ENCODE peak calls at places on chromosomes 4 and X, in five cellular contexts. One of them, this sample, is unnamed.

GRCh38 chrX:153598541-153599191 is at the start of gene CCNQ:
- DNase-seq in GM20000: peak
- DNase-seq in neural crest cell: no peak
- DNase-seq in foreskin fibroblast: peak
- DNase-seq in cardiac muscle cell: peak
- DNase-seq in this sample: peak

GRCh38 chrX:115233497-115234219 is at the start of gene LRCH2:
- DNase-seq in cardiac muscle cell: peak
- DNase-seq in neural crest cell: peak
- DNase-seq in foreskin fibroblast: peak
- DNase-seq in GM20000: no peak
- DNase-seq in this sample: peak

GRCh38 chr4:8278421-8279287 is 9.1 kb downstream of the HTRA3 start:
- DNase-seq in GM20000: no peak
- DNase-seq in neural crest cell: no peak
- DNase-seq in foreskin fibroblast: peak
- DNase-seq in cardiac muscle cell: no peak
- DNase-seq in this sample: no peak

GRCh38 chr4:102616661-102617060 is 115.5 kb downstream of the NFKB1 start:
- DNase-seq in GM20000: no peak
- DNase-seq in neural crest cell: no peak
- DNase-seq in foreskin fibroblast: no peak
- DNase-seq in cardiac muscle cell: no peak
- DNase-seq in this sample: no peak

GRCh38 chrX:133417364-133417763 is 2.1 kb upstream of the GPC4 start:
- DNase-seq in cardiac muscle cell: no peak
- DNase-seq in GM20000: no peak
- DNase-seq in foreskin fibroblast: no peak
- DNase-seq in neural crest cell: no peak
- DNase-seq in this sample: no peak

GRCh38 chr4:100516225-100516624 is 1.6 kb downstream of the EMCN start:
- DNase-seq in GM20000: no peak
- DNase-seq in neural crest cell: no peak
- DNase-seq in foreskin fibroblast: no peak
- DNase-seq in cardiac muscle cell: no peak
- DNase-seq in this sample: no peak

GRCh38 chrX:30831082-30831481 is 58.0 kb downstream of the TAB3 start:
- DNase-seq in neural crest cell: no peak
- DNase-seq in GM20000: peak
- DNase-seq in foreskin fibroblast: no peak
- DNase-seq in cardiac muscle cell: no peak
- DNase-seq in this sample: no peak

GRCh38 chr4:68906238-68907137 is 45.1 kb downstream of the UGT2A3 start:
- DNase-seq in cardiac muscle cell: no peak
- DNase-seq in GM20000: no peak
- DNase-seq in neural crest cell: no peak
- DNase-seq in foreskin fibroblast: no peak
- DNase-seq in this sample: no peak

GRCh38 chr4:56958111-56958517 is 19.3 kb downstream of the NOA1 start:
- DNase-seq in cardiac muscle cell: no peak
- DNase-seq in GM20000: no peak
- DNase-seq in neural crest cell: no peak
- DNase-seq in foreskin fibroblast: peak
- DNase-seq in this sample: peak

GRCh38 chr4:61911313-61911756 is 711.2 kb downstream of the ADGRL3 start:
- DNase-seq in cardiac muscle cell: no peak
- DNase-seq in GM20000: no peak
- DNase-seq in neural crest cell: no peak
- DNase-seq in foreskin fibroblast: no peak
- DNase-seq in this sample: no peak

GRCh38 chrX:7074135-7074907 is 73.2 kb upstream of the STS start:
- DNase-seq in cardiac muscle cell: no peak
- DNase-seq in foreskin fibroblast: no peak
- DNase-seq in neural crest cell: no peak
- DNase-seq in GM20000: no peak
- DNase-seq in this sample: no peak
- TF ChIP-seq CTCF in cardiac muscle cell: peak
- TF ChIP-seq CTCF in foreskin fibroblast: no peak
- TF ChIP-seq CTCF in neural crest cell: peak
- TF ChIP-seq CTCF in GM20000: no peak
- TF ChIP-seq CTCF in this sample: no peak

DNA sequence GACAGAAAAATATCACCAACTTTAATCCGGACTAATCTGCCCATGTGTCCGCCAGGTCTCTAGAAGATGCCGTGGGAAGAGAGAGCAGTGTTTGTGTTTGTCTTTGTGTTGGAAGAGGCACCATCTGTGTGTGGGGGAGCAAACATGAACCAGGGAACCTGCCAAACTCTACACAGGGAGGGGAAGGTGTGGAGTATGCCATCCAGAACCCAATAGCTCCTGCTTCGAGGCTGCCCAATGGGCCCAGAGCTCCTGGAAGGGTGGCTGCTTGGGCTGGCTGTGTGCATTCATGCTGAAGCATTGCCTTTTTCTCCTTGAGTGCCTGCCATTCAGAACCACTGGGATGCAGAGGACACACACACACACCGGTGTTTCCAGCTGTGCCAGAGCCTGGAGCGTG is 536.2 kb downstream of the MID1IP1 start:
- DNase-seq in cardiac muscle cell: no peak
- DNase-seq in GM20000: no peak
- DNase-seq in foreskin fibroblast: no peak
- DNase-seq in neural crest cell: no peak
- DNase-seq in this sample: no peak
- TF ChIP-seq CTCF in cardiac muscle cell: no peak
- TF ChIP-seq CTCF in GM20000: no peak
- TF ChIP-seq CTCF in foreskin fibroblast: no peak
- TF ChIP-seq CTCF in neural crest cell: no peak
- TF ChIP-seq CTCF in this sample: no peak

GRCh38 chrX:13599491-13599890 is 30.1 kb downstream of the EGFL6 start:
- DNase-seq in cardiac muscle cell: no peak
- DNase-seq in GM20000: no peak
- DNase-seq in foreskin fibroblast: no peak
- DNase-seq in neural crest cell: no peak
- DNase-seq in this sample: no peak

GRCh38 chrX:13597928-13598327 is 28.5 kb downstream of the EGFL6 start:
- DNase-seq in foreskin fibroblast: peak
- DNase-seq in GM20000: no peak
- DNase-seq in neural crest cell: no peak
- DNase-seq in cardiac muscle cell: no peak
- DNase-seq in this sample: no peak

DNA sequence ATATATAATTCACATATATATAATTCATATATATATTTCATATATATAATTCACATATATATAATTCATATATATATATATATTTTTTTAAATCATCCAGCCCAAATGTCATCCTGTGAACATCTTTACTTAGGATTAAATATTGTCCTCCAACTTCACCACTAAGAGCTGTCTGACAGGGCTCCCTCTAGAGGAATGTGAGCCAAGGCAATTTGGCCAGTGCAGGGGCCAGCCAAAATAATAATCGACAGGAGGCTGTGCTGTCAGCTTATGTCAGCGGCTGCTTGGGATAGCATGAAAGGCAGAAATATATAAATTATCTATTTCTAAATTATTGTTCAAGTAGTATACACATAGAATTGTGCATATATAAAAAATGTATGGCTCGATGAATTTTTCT is 29.5 kb downstream of the EGFL6 start:
- DNase-seq in neural crest cell: no peak
- DNase-seq in foreskin fibroblast: peak
- DNase-seq in cardiac muscle cell: no peak
- DNase-seq in GM20000: no peak
- DNase-seq in this sample: no peak
- TF ChIP-seq CTCF in neural crest cell: peak
- TF ChIP-seq CTCF in foreskin fibroblast: peak
- TF ChIP-seq CTCF in cardiac muscle cell: peak
- TF ChIP-seq CTCF in GM20000: no peak
- TF ChIP-seq CTCF in this sample: no peak

DNA sequence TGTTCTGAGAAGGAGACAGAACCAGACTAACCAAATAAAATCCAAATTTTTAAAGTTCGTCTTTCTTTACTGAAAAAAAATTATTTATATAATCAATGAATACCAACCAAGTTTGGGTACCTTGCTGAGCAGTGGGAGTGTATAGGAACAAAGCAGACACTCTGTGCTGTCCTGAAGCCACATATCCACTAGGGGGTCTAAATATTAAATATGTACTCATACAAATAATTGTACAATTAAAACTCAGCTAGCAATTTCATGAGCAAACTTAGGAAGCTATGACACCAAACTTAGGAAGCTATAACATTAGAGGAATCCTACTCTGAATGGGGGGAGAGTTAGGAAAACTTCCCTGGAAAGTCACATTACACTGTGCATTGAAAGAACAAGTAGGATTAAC is 582.0 kb upstream of the EPHA5 start:
- DNase-seq in neural crest cell: no peak
- DNase-seq in GM20000: no peak
- DNase-seq in foreskin fibroblast: no peak
- DNase-seq in cardiac muscle cell: no peak
- DNase-seq in this sample: no peak
- TF ChIP-seq CTCF in neural crest cell: peak
- TF ChIP-seq CTCF in GM20000: no peak
- TF ChIP-seq CTCF in foreskin fibroblast: no peak
- TF ChIP-seq CTCF in cardiac muscle cell: peak
- TF ChIP-seq CTCF in this sample: no peak

GRCh38 chr4:10123227-10124101 is 6.9 kb upstream of the WDR1 start:
- DNase-seq in GM20000: no peak
- DNase-seq in cardiac muscle cell: no peak
- DNase-seq in neural crest cell: peak
- DNase-seq in foreskin fibroblast: no peak
- DNase-seq in this sample: peak
- TF ChIP-seq CTCF in GM20000: no peak
- TF ChIP-seq CTCF in cardiac muscle cell: no peak
- TF ChIP-seq CTCF in neural crest cell: no peak
- TF ChIP-seq CTCF in foreskin fibroblast: no peak
- TF ChIP-seq CTCF in this sample: no peak

GRCh38 chr4:6475492-6476020 is 3.1 kb upstream of the PPP2R2C start:
- DNase-seq in GM20000: no peak
- DNase-seq in neural crest cell: no peak
- DNase-seq in foreskin fibroblast: no peak
- DNase-seq in cardiac muscle cell: no peak
- DNase-seq in this sample: no peak

GRCh38 chr4:6474705-6475457 is 2.5 kb upstream of the PPP2R2C start:
- DNase-seq in neural crest cell: no peak
- DNase-seq in GM20000: no peak
- DNase-seq in cardiac muscle cell: no peak
- DNase-seq in foreskin fibroblast: no peak
- DNase-seq in this sample: no peak

GRCh38 chr4:6473264-6474052 is 1.0 kb upstream of the PPP2R2C start:
- DNase-seq in neural crest cell: no peak
- DNase-seq in foreskin fibroblast: no peak
- DNase-seq in cardiac muscle cell: no peak
- DNase-seq in GM20000: no peak
- DNase-seq in this sample: no peak

GRCh38 chr4:6472387-6473263 is at the start of gene PPP2R2C:
- DNase-seq in foreskin fibroblast: no peak
- DNase-seq in cardiac muscle cell: peak
- DNase-seq in GM20000: peak
- DNase-seq in neural crest cell: no peak
- DNase-seq in this sample: peak

DNA sequence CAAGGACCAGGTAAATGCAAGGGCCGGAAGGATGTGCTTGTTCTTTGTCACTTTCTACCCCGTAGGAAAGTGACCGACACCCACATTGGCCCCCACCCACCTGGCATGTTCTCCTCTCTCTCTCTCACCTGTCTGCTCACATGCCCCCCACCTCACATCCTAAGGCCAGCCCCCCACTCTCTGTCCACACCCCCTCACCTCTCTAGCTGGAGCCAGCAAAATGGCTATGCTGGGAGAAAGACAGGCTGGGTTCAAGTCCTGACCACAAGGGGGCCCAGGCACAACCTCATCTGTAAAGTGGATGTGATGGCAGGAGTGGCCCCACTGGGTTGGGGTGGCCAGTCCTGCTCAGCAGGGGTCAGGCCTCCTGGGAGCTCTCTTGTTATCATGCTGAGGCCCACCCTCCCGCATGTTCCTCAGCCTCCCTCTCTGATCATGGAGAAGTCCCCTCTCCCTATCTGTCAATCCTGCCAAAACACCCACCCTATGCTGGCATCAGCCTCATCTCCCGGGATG is 1.7 kb upstream of the PPP2R2C start:
- DNase-seq in neural crest cell: no peak
- DNase-seq in GM20000: no peak
- DNase-seq in cardiac muscle cell: no peak
- DNase-seq in foreskin fibroblast: no peak
- DNase-seq in this sample: no peak
- TF ChIP-seq CTCF in neural crest cell: peak
- TF ChIP-seq CTCF in GM20000: peak
- TF ChIP-seq CTCF in cardiac muscle cell: peak
- TF ChIP-seq CTCF in foreskin fibroblast: peak
- TF ChIP-seq CTCF in this sample: no peak

This sample was measured in nephron progenitor cell.